ENCODE peak calls at places on chromosomes 6 and 20, in six cellular contexts. M, P, U, N, I and G are unnamed samples.

GRCh38 chr6:42704251-42704936 is 18.0 kb downstream of the PRPH2 start:
- DNase-seq in M (no peak), P (no peak), U (no peak), N (no peak), I (no peak), G (peak)

GRCh38 chr20:25053207-25054132 is 4.5 kb downstream of the ACSS1 start:
- DNase-seq in M (no peak), P (no peak), U (no peak), N (peak), I (peak), G (peak)

GRCh38 chr6:149468179-149468578 is 16.6 kb downstream of the ZC3H12D start:
- DNase-seq in M (no peak), P (no peak), U (no peak), N (no peak), I (no peak), G (no peak)

GRCh38 chr6:164069352-164070022 is 655.0 kb downstream of the QKI start:
- DNase-seq in M (no peak), P (no peak), U (no peak), N (no peak), I (no peak), G (no peak)

GRCh38 chr20:21665687-21666446 is 39.6 kb upstream of the PAX1 start:
- DNase-seq in M (no peak), P (peak), U (no peak), N (no peak), I (no peak), G (no peak)

GRCh38 chr6:16737389-16737788 is 23.9 kb downstream of the ATXN1 start:
- DNase-seq in M (no peak), P (no peak), U (no peak), N (peak), I (peak), G (peak)

GRCh38 chr6:57301755-57302154 is 15.7 kb upstream of the PRIM2 start:
- DNase-seq in M (no peak), P (no peak), U (no peak), N (peak), I (no peak), G (no peak)

GRCh38 chr6:147246853-147247635 is 42.8 kb downstream of the STXBP5 start:
- DNase-seq in M (no peak), P (no peak), U (no peak), N (no peak), I (peak), G (no peak)

GRCh38 chr6:142945446-142946180 is 637 bp upstream of the HIVEP2 start:
- DNase-seq in M (no peak), P (no peak), U (no peak), N (no peak), I (no peak), G (no peak)

GRCh38 chr6:105501945-105502344 is 99.1 kb upstream of the PREP start:
- DNase-seq in M (no peak), P (no peak), U (no peak), N (no peak), I (no peak), G (no peak)

GRCh38 chr20:58308680-58309527 is 611 bp upstream of the RAB22A start:
- DNase-seq in M (no peak), P (peak), U (no peak), N (peak), I (peak), G (peak)

GRCh38 chr20:42260216-42260615 is 642.0 kb upstream of the CHD6 start:
- DNase-seq in M (no peak), P (no peak), U (no peak), N (no peak), I (no peak), G (no peak)

GRCh38 chr6:90495216-90495817 is 91.6 kb downstream of the MAP3K7 start:
- DNase-seq in M (no peak), P (no peak), U (no peak), N (no peak), I (no peak), G (no peak)

GRCh38 chr6:80437186-80437585 is 330.7 kb downstream of the BCKDHB start:
- DNase-seq in M (no peak), P (no peak), U (no peak), N (peak), I (peak), G (no peak)

GRCh38 chr20:51639206-51639832 is 96.8 kb upstream of the NFATC2 start:
- DNase-seq in M (peak), P (peak), U (no peak), N (peak), I (peak), G (peak)

GRCh38 chr6:85402922-85403321 is 47.0 kb upstream of the NT5E start:
- DNase-seq in M (no peak), P (no peak), U (no peak), N (no peak), I (no peak), G (no peak)

GRCh38 chr6:3176562-3177355 is 19.4 kb upstream of the TUBB2A start:
- DNase-seq in M (no peak), P (peak), U (no peak), N (peak), I (peak), G (peak)

GRCh38 chr6:3584611-3585010 is 127.8 kb upstream of the SLC22A23 start:
- DNase-seq in M (no peak), P (peak), U (no peak), N (no peak), I (no peak), G (no peak)

GRCh38 chr6:121917834-121918559 is 481.5 kb upstream of the HSF2 start:
- DNase-seq in M (no peak), P (no peak), U (no peak), N (no peak), I (peak), G (no peak)

GRCh38 chr6:166511316-166511715 is 75.2 kb downstream of the RAMACL start:
- DNase-seq in M (no peak), P (no peak), U (no peak), N (peak), I (no peak), G (no peak)

GRCh38 chr6:166512567-166512966 is 73.9 kb downstream of the RAMACL start:
- DNase-seq in M (no peak), P (no peak), U (no peak), N (no peak), I (no peak), G (no peak)

GRCh38 chr6:166514196-166514595 is 72.3 kb downstream of the RAMACL start:
- DNase-seq in M (no peak), P (no peak), U (no peak), N (no peak), I (peak), G (no peak)

GRCh38 chr6:166516256-166516655 is 70.2 kb downstream of the RAMACL start:
- DNase-seq in M (no peak), P (no peak), U (no peak), N (no peak), I (peak), G (no peak)

DNA sequence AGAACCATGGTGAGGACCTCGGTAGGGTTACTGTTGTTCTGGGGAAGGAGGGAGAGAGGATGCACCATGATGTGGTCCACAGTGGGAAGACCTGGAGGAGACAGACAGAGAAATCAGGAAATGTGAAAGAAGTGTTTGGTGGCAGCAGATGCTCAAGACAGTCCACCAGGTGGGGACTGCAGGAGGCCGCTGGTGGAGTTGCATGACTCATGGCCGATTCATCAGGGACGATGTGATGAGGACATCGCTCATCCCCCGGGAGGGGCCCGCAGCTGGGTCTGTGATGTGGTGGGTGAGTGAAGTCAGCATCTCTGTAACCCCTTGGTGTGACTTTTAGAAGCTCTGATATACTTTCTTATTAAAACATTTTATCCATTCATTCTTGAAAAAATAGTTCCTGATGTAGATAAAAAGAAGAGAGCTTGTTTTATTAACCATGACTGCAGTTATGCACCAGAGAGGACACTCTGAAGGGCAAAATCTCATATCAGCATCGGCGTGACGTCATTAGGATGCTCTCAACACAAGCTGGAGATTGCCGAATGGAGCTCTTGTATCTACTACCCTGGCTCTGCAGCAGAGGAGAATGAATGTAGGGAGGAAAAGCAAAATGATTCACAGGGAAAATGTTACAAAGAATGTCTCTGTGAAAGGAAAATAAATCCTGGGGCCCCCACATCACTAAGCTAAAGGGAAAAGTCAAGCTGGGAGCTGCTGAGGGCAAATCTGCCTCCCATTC is 71.2 kb downstream of the RAMACL start:
- DNase-seq in M (no peak), P (peak), U (no peak), N (peak), I (peak), G (peak)
- TF ChIP-seq CTCF in M (peak), P (peak), U (no peak), N (peak), I (peak), G (peak)

DNA sequence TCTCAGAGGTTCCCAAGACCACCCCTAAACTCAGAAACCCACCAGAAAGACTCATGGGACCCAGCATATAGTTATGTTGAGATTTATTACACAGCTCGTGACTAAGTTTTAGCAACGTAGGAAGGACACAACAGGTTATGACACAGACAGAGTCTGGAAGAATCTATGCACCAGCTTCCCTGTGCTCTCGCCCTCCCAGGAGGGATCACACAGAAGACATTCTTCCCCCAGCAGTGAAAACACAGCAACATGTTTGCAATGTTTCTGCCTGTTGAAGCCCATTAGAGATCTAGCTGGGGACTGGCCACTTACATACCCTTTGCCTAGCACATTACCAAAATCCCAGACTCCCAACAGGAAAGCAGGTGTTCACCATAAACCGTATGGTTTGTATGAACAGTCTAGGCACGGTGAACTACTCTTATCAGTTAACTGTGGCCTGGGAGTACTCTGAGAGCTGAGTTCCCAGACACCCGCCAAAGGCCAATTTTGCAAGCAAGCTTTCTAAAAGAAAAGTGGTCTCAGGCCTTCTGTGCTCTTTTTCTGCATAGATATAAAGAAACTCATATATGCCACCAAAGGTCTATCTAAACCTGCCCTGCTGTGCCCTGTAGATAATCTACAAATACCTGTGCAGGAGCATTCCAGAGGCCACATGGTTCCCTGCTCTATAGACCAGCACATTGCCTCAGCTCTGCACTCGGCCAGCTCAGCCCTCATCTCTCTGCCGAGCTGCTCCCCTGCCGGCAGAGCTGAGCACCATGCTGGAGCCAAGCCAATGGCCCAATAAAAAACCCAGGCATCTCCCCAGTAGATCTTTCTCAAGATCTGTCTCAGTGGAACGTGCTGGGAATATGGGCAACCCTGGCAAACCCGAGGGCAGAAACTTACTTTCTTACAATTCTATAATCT is 69.6 kb upstream of the SMIM28 start:
- DNase-seq in M (no peak), P (no peak), U (no peak), N (peak), I (no peak), G (peak)
- TF ChIP-seq CTCF in M (no peak), P (no peak), U (no peak), N (peak), I (no peak), G (peak)

GRCh38 chr6:31405996-31406395 is 2.6 kb downstream of the MICA start:
- DNase-seq in M (no peak), P (no peak), U (no peak), N (no peak), I (no peak), G (no peak)

GRCh38 chr6:31400467-31401289 is 2.7 kb upstream of the MICA start:
- DNase-seq in M (no peak), P (peak), U (no peak), N (peak), I (peak), G (peak)

GRCh38 chr6:31402324-31403282 is 792 bp upstream of the MICA start:
- DNase-seq in M (no peak), P (peak), U (no peak), N (no peak), I (no peak), G (no peak)

GRCh38 chr6:31401403-31401802 is 2.0 kb upstream of the MICA start:
- DNase-seq in M (no peak), P (peak), U (no peak), N (peak), I (peak), G (no peak)

GRCh38 chr6:31403283-31403989 is at the start of gene MICA:
- DNase-seq in M (peak), P (peak), U (peak), N (peak), I (peak), G (peak)
- TF ChIP-seq CTCF in M (no peak), P (no peak), U (peak), N (no peak), I (no peak), G (no peak)

GRCh38 chr6:166008441-166009369 is 158.9 kb downstream of the TBXT start:
- DNase-seq in M (no peak), P (no peak), U (no peak), N (peak), I (peak), G (peak)
- TF ChIP-seq CTCF in M (no peak), P (no peak), U (no peak), N (peak), I (peak), G (peak)

GRCh38 chr20:37649635-37650244 is 44.1 kb upstream of the CTNNBL1 start:
- DNase-seq in M (no peak), P (no peak), U (no peak), N (no peak), I (no peak), G (no peak)

GRCh38 chr20:37649017-37649416 is 44.8 kb upstream of the CTNNBL1 start:
- DNase-seq in M (no peak), P (no peak), U (no peak), N (no peak), I (no peak), G (no peak)

GRCh38 chr20:37647946-37648345 is 45.9 kb upstream of the CTNNBL1 start:
- DNase-seq in M (no peak), P (no peak), U (no peak), N (no peak), I (no peak), G (no peak)

GRCh38 chr20:37650661-37651060 is 43.2 kb upstream of the CTNNBL1 start:
- DNase-seq in M (no peak), P (no peak), U (no peak), N (no peak), I (no peak), G (no peak)

GRCh38 chr20:37651932-37652331 is 41.9 kb upstream of the CTNNBL1 start:
- DNase-seq in M (peak), P (peak), U (no peak), N (no peak), I (no peak), G (peak)
- TF ChIP-seq CTCF in M (peak), P (peak), U (peak), N (peak), I (peak), G (peak)

GRCh38 chr6:123965894-123966293 is 162.2 kb downstream of the NKAIN2 start:
- DNase-seq in M (peak), P (peak), U (no peak), N (no peak), I (peak), G (peak)
- TF ChIP-seq CTCF in M (peak), P (peak), U (no peak), N (no peak), I (peak), G (no peak)

GRCh38 chr6:73286752-73287151 is 23.8 kb upstream of the KHDC1 start:
- DNase-seq in M (no peak), P (no peak), U (no peak), N (peak), I (no peak), G (no peak)

GRCh38 chr6:73290435-73290834 is 27.4 kb upstream of the KHDC1 start:
- DNase-seq in M (no peak), P (peak), U (no peak), N (peak), I (peak), G (no peak)

GRCh38 chr6:73282876-73283275 is 19.9 kb upstream of the KHDC1 start:
- DNase-seq in M (no peak), P (no peak), U (no peak), N (no peak), I (no peak), G (no peak)

DNA sequence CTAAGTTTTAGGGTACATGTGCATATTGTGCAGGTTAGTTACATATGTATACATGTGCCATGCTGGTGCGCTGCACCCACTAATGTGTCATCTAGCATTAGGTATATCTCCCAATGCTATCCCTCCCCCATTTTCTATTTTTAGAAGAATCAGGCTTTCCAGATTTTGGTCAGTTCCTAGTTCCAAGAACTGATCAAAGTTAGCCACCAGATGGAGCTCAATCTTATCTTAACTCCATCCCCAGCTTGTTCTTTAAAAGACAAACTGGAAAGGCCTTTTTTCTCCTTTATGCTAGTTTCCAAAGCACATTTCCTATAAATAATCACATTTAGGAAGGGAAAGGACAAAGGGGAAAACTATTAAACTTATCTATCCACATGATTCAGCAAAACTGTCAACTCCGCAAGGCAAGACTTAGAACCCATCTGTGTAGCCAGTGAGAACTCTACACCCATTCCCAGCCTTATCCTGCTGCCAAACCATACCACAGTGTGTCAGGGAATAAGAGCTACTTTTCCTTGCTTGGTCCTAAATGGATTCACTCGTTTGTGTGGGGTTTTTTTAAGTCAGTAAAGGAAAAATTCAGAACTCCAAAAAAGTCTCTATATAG is 22.8 kb upstream of the KHDC1 start:
- DNase-seq in M (no peak), P (peak), U (no peak), N (peak), I (peak), G (peak)
- TF ChIP-seq CTCF in M (peak), P (peak), U (peak), N (peak), I (peak), G (peak)